ENCODE peak calls at places on chromosomes 13 and 19, in five cellular contexts. One of them, this sample, is unnamed.

GRCh38 chr13:26664286-26664685 is 96.3 kb downstream of the GPR12 start:
- DNase-seq in neural crest cell: no peak
- DNase-seq in cardiac fibroblast: no peak
- DNase-seq in fibroblast of mammary gland: no peak
- DNase-seq in IMR-90: no peak
- DNase-seq in this sample: no peak

GRCh38 chr19:1487576-1488281 is 2.4 kb downstream of the PCSK4 start:
- DNase-seq in neural crest cell: no peak
- DNase-seq in cardiac fibroblast: no peak
- DNase-seq in fibroblast of mammary gland: no peak
- DNase-seq in IMR-90: no peak
- DNase-seq in this sample: no peak

GRCh38 chr13:65595881-65596280 is 1634.3 kb downstream of the PCDH9 start:
- DNase-seq in neural crest cell: no peak
- DNase-seq in cardiac fibroblast: peak; percentile 44
- DNase-seq in fibroblast of mammary gland: peak; percentile 38
- DNase-seq in IMR-90: peak; percentile 55
- DNase-seq in this sample: no peak

GRCh38 chr19:10044390-10044789 is 31.1 kb downstream of the RDH8 start:
- DNase-seq in neural crest cell: no peak
- DNase-seq in cardiac fibroblast: no peak
- DNase-seq in fibroblast of mammary gland: no peak
- DNase-seq in IMR-90: no peak
- DNase-seq in this sample: no peak

GRCh38 chr19:38792250-38793111 is 3.5 kb downstream of the LGALS7B start:
- DNase-seq in neural crest cell: no peak
- DNase-seq in cardiac fibroblast: peak; percentile 44
- DNase-seq in fibroblast of mammary gland: peak; percentile 18
- DNase-seq in IMR-90: no peak
- DNase-seq in this sample: no peak

GRCh38 chr19:39411006-39411831 is 1.2 kb upstream of the PLEKHG2 start:
- DNase-seq in neural crest cell: no peak
- DNase-seq in cardiac fibroblast: peak; percentile 89
- DNase-seq in fibroblast of mammary gland: peak; percentile 80
- DNase-seq in IMR-90: peak; percentile 68
- DNase-seq in this sample: no peak

GRCh38 chr13:79987323-79987722 is 353.6 kb downstream of the SPRY2 start:
- DNase-seq in neural crest cell: no peak
- DNase-seq in cardiac fibroblast: no peak
- DNase-seq in fibroblast of mammary gland: peak; percentile 69
- DNase-seq in IMR-90: peak; percentile 22
- DNase-seq in this sample: no peak

GRCh38 chr19:47497821-47498520 is 14.0 kb upstream of the KPTN start:
- DNase-seq in neural crest cell: no peak
- DNase-seq in cardiac fibroblast: no peak
- DNase-seq in fibroblast of mammary gland: no peak
- DNase-seq in IMR-90: no peak
- DNase-seq in this sample: no peak

GRCh38 chr19:38392707-38393308 is 4.3 kb downstream of the SPRED3 start:
- DNase-seq in neural crest cell: no peak
- DNase-seq in cardiac fibroblast: peak; percentile 34
- DNase-seq in fibroblast of mammary gland: peak; percentile 61
- DNase-seq in IMR-90: peak; percentile 63
- DNase-seq in this sample: no peak

GRCh38 chr13:110232756-110233155 is 74.2 kb downstream of the COL4A1 start:
- DNase-seq in neural crest cell: no peak
- DNase-seq in cardiac fibroblast: peak; percentile 85
- DNase-seq in fibroblast of mammary gland: peak; percentile 95
- DNase-seq in IMR-90: no peak
- DNase-seq in this sample: no peak

GRCh38 chr19:51075998-51076397 is 6.7 kb downstream of the KLK14 start:
- DNase-seq in neural crest cell: no peak
- DNase-seq in cardiac fibroblast: no peak
- DNase-seq in fibroblast of mammary gland: no peak
- DNase-seq in IMR-90: no peak
- DNase-seq in this sample: no peak

DNA sequence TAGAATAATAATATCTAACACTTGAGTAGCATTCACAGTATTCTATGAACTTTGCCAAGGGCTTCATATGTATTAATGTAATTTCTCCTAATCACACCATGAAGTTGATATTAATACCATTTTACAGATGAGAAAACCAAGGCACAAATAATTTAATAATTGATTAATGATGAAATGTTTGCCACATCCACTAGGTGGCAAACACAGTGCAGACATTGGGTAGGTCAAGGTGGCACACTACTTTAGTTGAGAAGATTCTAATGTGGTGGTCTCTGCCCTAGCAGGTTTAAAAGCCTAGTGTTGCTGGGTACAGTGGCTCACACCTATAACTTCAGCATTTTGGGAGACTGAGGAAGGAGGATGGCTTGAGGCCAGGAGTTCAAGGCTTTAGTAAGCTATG is 412.4 kb downstream of the SUCLA2 start:
- DNase-seq in neural crest cell: no peak
- DNase-seq in cardiac fibroblast: no peak
- DNase-seq in fibroblast of mammary gland: no peak
- DNase-seq in IMR-90: no peak
- DNase-seq in this sample: no peak
- TF ChIP-seq CTCF in neural crest cell: no peak
- TF ChIP-seq CTCF in cardiac fibroblast: peak; percentile 5
- TF ChIP-seq CTCF in fibroblast of mammary gland: peak; percentile 29
- TF ChIP-seq CTCF in IMR-90: no peak
- TF ChIP-seq CTCF in this sample: no peak

DNA sequence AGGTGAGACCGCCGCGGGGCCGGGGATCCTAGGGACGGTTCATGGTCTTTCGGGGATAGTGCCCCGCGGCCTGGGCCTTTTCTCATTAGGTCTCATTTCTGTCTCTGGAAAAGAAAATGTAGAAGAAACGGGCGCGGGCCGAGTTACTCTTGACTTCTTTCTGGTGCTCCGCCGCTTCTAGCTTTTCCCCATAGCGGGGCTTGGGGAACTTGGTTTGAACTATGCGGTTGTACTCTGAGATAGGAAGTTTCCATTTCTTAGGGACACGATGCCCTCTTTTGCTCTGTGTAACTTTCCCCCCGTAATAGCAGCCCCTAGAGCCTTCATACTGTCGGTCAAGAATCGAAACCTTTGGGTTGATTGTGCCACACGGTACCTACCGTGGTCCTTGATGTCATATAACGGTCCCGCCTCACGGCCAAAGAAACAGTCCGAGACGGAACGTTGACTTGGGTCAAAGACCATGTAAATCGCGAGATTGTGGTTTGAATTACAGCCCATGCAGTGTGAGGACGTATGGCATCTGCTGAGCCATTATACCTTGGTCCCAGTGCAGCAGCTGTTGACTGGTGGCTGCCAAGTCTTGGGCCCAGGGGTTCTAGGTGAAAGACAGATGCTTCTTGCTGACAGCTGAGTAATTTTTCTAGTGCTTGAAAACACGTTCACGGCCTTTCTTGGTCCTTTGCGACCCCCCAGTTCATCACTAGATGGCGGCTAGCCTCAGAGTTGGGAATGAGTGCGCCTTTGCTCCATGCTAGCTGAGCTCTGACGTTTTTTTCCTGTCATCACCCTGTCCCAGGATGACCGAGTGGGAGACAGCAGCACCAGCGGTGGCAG is 487 bp downstream of the RPS5 start:
- DNase-seq in neural crest cell: no peak
- DNase-seq in cardiac fibroblast: no peak
- DNase-seq in fibroblast of mammary gland: peak; percentile 16
- DNase-seq in IMR-90: no peak
- DNase-seq in this sample: no peak
- TF ChIP-seq CTCF in neural crest cell: no peak
- TF ChIP-seq CTCF in cardiac fibroblast: no peak
- TF ChIP-seq CTCF in fibroblast of mammary gland: no peak
- TF ChIP-seq CTCF in IMR-90: no peak
- TF ChIP-seq CTCF in this sample: no peak

GRCh38 chr19:54164369-54165068 is 5.0 kb upstream of the LENG1 start:
- DNase-seq in neural crest cell: peak; percentile 44
- DNase-seq in cardiac fibroblast: peak; percentile 61
- DNase-seq in fibroblast of mammary gland: no peak
- DNase-seq in IMR-90: peak; percentile 22
- DNase-seq in this sample: no peak
- TF ChIP-seq CTCF in neural crest cell: peak; percentile 23
- TF ChIP-seq CTCF in cardiac fibroblast: no peak
- TF ChIP-seq CTCF in fibroblast of mammary gland: no peak
- TF ChIP-seq CTCF in IMR-90: no peak
- TF ChIP-seq CTCF in this sample: no peak

GRCh38 chr13:20624213-20624612 is 57.3 kb downstream of the IFT88 start:
- DNase-seq in neural crest cell: no peak
- DNase-seq in cardiac fibroblast: no peak
- DNase-seq in fibroblast of mammary gland: no peak
- DNase-seq in IMR-90: no peak
- DNase-seq in this sample: no peak
- TF ChIP-seq CTCF in neural crest cell: no peak
- TF ChIP-seq CTCF in cardiac fibroblast: no peak
- TF ChIP-seq CTCF in fibroblast of mammary gland: no peak
- TF ChIP-seq CTCF in IMR-90: no peak
- TF ChIP-seq CTCF in this sample: no peak

DNA sequence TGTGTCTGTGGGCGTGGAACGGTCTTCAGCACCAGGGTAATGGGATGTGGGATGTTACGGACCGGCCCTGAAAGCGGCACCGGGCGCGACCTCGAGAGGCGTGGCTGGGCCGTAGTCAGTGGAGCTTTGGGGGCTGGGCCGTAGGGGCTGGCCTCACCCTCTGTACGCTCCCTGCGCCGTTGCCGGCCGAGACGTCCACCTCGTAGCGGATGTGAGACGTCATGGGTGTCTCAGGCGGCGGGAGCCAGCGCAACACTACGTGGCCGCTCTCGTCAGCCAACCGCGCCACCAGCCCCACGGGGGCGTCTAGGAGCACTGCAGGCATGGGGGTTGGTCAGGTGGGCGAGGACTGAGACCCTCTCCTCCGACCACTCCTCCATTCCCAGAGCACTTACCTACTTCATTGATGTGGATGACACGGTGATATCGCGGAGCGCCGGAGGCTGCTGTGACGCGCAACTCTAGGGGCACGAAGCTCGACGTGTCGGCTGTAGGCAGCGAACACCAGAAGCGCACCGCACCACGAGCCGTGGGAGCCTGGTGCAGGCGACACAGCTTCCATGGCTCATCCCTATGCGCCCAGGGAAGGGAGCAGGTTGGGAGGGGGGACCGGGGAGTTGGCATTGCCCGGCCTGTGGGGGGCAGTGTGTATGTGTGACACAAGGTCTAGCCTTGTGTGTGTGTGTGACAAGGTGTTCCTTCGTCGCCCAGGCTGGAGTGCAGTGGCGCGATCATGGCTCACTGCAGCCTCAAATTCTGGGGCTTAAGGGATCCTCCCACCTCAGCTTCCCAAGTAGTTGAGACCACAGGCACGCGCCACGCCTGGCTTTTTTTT is 2.4 kb downstream of the EPOR start:
- DNase-seq in neural crest cell: peak; percentile 67
- DNase-seq in cardiac fibroblast: peak; percentile 84
- DNase-seq in fibroblast of mammary gland: peak; percentile 93
- DNase-seq in IMR-90: peak; percentile 88
- DNase-seq in this sample: peak; percentile 66
- TF ChIP-seq CTCF in neural crest cell: peak; percentile 37
- TF ChIP-seq CTCF in cardiac fibroblast: peak; percentile 39
- TF ChIP-seq CTCF in fibroblast of mammary gland: peak; percentile 2
- TF ChIP-seq CTCF in IMR-90: peak; percentile 23
- TF ChIP-seq CTCF in this sample: peak; percentile 44

DNA sequence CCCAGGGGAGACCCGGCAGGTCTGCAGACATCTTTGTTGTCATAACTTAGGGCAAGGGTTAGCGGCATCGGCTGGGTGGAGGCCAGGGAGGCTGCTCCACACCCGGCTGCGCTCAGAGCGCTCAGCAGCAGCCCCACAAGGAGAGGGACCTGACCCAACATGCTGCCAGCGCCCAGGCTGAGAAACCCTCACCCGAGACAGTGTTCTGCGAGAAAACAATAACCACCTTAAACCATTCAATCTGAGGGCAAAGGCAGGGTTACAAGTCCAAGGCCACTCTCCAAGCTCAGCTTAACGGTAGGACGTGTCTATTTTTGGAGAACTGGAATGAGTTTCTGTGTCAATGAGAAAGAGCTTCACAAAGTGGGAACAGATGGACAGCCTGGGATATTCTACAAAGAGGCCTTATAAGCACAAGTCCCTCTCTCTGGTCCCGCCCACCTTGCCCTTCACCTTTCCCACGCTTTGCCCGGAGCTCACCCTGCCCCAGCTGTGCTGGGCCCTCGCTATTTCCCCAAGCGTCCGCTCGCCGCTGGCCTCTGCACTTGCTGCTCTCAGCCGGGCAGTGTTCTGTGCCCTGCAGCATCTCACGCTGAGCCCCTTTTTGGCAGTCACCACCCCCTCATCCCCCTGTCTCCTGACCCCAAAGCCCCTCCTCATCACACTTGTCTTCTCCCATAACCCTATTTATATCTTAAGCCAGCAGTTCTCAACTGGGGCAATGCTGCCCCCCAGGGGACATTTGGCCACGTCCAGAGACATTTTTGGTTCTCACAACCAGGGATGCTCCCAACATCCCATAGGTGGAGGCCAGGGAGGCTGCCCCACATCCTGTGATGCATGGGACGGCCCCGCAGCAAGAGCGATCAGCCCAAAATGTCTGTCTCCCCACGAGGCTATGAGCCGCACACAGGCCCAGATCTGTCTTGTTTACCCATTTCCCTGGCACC is 17.6 kb downstream of the PPP1R12C start:
- DNase-seq in neural crest cell: no peak
- DNase-seq in cardiac fibroblast: no peak
- DNase-seq in fibroblast of mammary gland: no peak
- DNase-seq in IMR-90: no peak
- DNase-seq in this sample: no peak
- TF ChIP-seq CTCF in neural crest cell: peak; percentile 31
- TF ChIP-seq CTCF in cardiac fibroblast: no peak
- TF ChIP-seq CTCF in fibroblast of mammary gland: peak; percentile 20
- TF ChIP-seq CTCF in IMR-90: no peak
- TF ChIP-seq CTCF in this sample: peak; percentile 20

DNA sequence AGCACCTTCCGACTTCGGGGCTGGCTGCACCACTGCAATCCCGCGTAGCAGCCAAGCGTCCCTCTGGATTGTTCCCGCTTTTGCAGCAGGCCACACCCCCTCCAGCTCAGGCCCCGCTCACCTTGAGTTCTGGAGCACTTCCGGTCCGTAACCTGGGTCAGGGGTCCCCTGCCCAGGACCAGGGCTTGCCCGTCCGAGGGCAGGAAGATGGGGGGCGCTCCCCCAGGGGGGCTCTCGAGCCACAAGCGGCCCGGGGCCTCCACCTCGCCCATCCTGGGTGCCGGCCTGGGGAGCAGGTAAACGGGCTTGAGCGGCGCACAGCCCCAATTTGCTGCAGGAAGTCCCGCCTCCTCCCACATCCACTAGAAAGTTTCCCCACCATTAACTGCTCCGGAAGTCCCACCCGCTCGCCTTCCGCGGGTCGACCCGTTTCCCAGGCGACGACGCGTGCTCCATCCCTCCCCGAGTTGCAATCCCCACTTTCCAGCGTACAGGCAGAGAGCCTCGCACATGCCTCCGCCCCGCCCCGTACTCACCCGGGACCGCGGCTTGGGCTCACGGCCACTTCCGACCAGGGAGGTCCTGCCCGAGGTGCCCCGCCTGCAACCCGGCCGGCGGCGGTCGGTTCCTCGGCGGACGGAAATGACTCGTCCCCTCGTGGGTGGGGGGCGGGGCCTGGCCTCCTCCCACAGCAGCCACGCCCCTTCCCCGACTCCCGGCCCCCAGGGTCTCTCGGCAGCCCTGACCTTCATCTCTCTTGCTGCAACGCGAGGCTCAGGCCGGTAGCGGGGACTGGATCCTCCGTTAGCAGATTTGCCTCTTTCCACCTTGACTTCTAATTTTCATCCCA is at the start of gene PNKP:
- DNase-seq in neural crest cell: peak; percentile 79
- DNase-seq in cardiac fibroblast: peak; percentile 97
- DNase-seq in fibroblast of mammary gland: peak; percentile 87
- DNase-seq in IMR-90: peak; percentile 85
- DNase-seq in this sample: peak; percentile 79
- TF ChIP-seq CTCF in neural crest cell: no peak
- TF ChIP-seq CTCF in cardiac fibroblast: no peak
- TF ChIP-seq CTCF in fibroblast of mammary gland: no peak
- TF ChIP-seq CTCF in IMR-90: no peak
- TF ChIP-seq CTCF in this sample: no peak